ENCODE peak calls at places on chromosomes 6 and 20, in seven cellular contexts. P, E, G, Y, U, X and B are unnamed samples.

GRCh38 chr6:105550961-105551625 is 148.2 kb upstream of the PREP start:
- DNase-seq in P (no peak), E (no peak), G (no peak), Y (no peak), U (no peak), X (no peak), B (peak)

GRCh38 chr6:34094474-34095135 is 51.3 kb downstream of the GRM4 start:
- DNase-seq in P (no peak), E (no peak), G (no peak), Y (no peak), U (no peak), X (no peak), B (no peak)

GRCh38 chr20:51216850-51217249 is 193.9 kb upstream of the KCNG1 start:
- DNase-seq in P (no peak), E (no peak), G (no peak), Y (no peak), U (no peak), X (no peak), B (no peak)

GRCh38 chr6:157770946-157771345 is 52.1 kb upstream of the SNX9 start:
- DNase-seq in P (no peak), E (no peak), G (no peak), Y (no peak), U (no peak), X (no peak), B (peak)

GRCh38 chr6:125781307-125781868 is 9.4 kb upstream of the NCOA7 start:
- DNase-seq in P (no peak), E (peak), G (no peak), Y (peak), U (no peak), X (no peak), B (peak)

GRCh38 chr20:62795023-62795761 is 1.1 kb upstream of the MRGBP start:
- DNase-seq in P (peak), E (peak), G (no peak), Y (peak), U (peak), X (peak), B (peak)

GRCh38 chr6:101392561-101393230 is 812 bp upstream of the GRIK2 start:
- DNase-seq in P (no peak), E (no peak), G (no peak), Y (peak), U (no peak), X (peak), B (no peak)

GRCh38 chr20:6812530-6812929 is 45.0 kb downstream of the BMP2 start:
- DNase-seq in P (no peak), E (no peak), G (no peak), Y (no peak), U (no peak), X (no peak), B (no peak)

GRCh38 chr6:91181416-91181815 is 594.5 kb upstream of the MAP3K7 start:
- DNase-seq in P (no peak), E (no peak), G (no peak), Y (no peak), U (no peak), X (no peak), B (no peak)

GRCh38 chr20:52118233-52118632 is 73.3 kb downstream of the ZFP64 start:
- DNase-seq in P (no peak), E (no peak), G (no peak), Y (no peak), U (no peak), X (no peak), B (no peak)

GRCh38 chr6:37741757-37742400 is 44.2 kb upstream of the MDGA1 start:
- DNase-seq in P (peak), E (peak), G (no peak), Y (peak), U (peak), X (peak), B (no peak)

GRCh38 chr6:115629415-115629814 is 431.3 kb downstream of the FRK start:
- DNase-seq in P (no peak), E (no peak), G (no peak), Y (no peak), U (no peak), X (no peak), B (no peak)

GRCh38 chr6:118980063-118980462 is 45.1 kb upstream of the MCM9 start:
- DNase-seq in P (no peak), E (peak), G (no peak), Y (no peak), U (peak), X (no peak), B (peak)

GRCh38 chr6:142942805-142943227 is 2.2 kb downstream of the HIVEP2 start:
- DNase-seq in P (peak), E (peak), G (no peak), Y (peak), U (peak), X (no peak), B (peak)

GRCh38 chr6:157684620-157685299 is 138.3 kb upstream of the SNX9 start:
- DNase-seq in P (no peak), E (no peak), G (no peak), Y (no peak), U (no peak), X (no peak), B (no peak)

GRCh38 chr20:38222231-38222922 is 38.2 kb downstream of the KIAA1755 start:
- DNase-seq in P (peak), E (peak), G (no peak), Y (peak), U (peak), X (peak), B (peak)

GRCh38 chr6:15493437-15494168 is 169.2 kb downstream of the DTNBP1 start:
- DNase-seq in P (no peak), E (no peak), G (no peak), Y (no peak), U (no peak), X (no peak), B (peak)

GRCh38 chr20:10524034-10524476 is 89.0 kb downstream of the SLX4IP start:
- DNase-seq in P (no peak), E (no peak), G (no peak), Y (no peak), U (no peak), X (peak), B (peak)

GRCh38 chr6:138162104-138162946 is 586 bp downstream of the ARFGEF3 start:
- DNase-seq in P (no peak), E (peak), G (no peak), Y (peak), U (no peak), X (peak), B (no peak)

GRCh38 chr6:138161434-138162103 is at the start of gene ARFGEF3:
- DNase-seq in P (peak), E (peak), G (no peak), Y (peak), U (peak), X (peak), B (peak)

GRCh38 chr6:138160329-138161117 is 1.2 kb upstream of the ARFGEF3 start:
- DNase-seq in P (no peak), E (no peak), G (no peak), Y (no peak), U (no peak), X (no peak), B (no peak)

GRCh38 chr6:138159246-138159645 is 2.5 kb upstream of the ARFGEF3 start:
- DNase-seq in P (no peak), E (no peak), G (no peak), Y (no peak), U (no peak), X (no peak), B (no peak)

DNA sequence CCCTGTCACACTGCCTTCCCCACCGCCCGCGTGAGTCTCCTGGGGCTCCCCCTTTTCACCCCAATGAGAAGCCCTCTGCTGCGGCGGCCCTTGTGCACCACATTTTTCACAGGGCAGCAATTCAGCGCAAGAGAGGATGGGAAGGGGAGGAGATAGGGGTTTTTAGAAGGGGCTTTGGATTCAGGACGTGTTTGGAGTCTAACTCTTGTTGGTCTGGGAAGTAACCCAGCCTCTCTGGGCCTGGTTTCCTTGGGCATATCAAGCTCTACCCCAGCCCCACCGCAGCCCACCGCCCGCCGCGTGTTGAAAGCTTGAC is 663 bp upstream of the ARFGEF3 start:
- DNase-seq in P (no peak), E (no peak), G (no peak), Y (no peak), U (no peak), X (no peak), B (no peak)
- TF ChIP-seq USF2 in P (no peak), E (no peak), G (no peak), Y (no peak), U (no peak), X (no peak), B (no peak)

GRCh38 chr6:141415896-141416295 is 716.8 kb upstream of the GJE1 start:
- DNase-seq in P (no peak), E (no peak), G (no peak), Y (no peak), U (no peak), X (no peak), B (peak)
- TF ChIP-seq USF2 in P (no peak), E (no peak), G (no peak), Y (no peak), U (no peak), X (no peak), B (no peak)

GRCh38 chr6:147043994-147044477 is 160.2 kb upstream of the STXBP5 start:
- DNase-seq in P (no peak), E (peak), G (no peak), Y (no peak), U (no peak), X (no peak), B (peak)
- TF ChIP-seq USF2 in P (no peak), E (no peak), G (no peak), Y (no peak), U (peak), X (no peak), B (no peak)

GRCh38 chr6:84052204-84052882 is 18.8 kb downstream of the MRAP2 start:
- DNase-seq in P (peak), E (no peak), G (peak), Y (peak), U (peak), X (peak), B (peak)
- TF ChIP-seq USF2 in P (no peak), E (no peak), G (no peak), Y (no peak), U (no peak), X (no peak), B (no peak)

DNA sequence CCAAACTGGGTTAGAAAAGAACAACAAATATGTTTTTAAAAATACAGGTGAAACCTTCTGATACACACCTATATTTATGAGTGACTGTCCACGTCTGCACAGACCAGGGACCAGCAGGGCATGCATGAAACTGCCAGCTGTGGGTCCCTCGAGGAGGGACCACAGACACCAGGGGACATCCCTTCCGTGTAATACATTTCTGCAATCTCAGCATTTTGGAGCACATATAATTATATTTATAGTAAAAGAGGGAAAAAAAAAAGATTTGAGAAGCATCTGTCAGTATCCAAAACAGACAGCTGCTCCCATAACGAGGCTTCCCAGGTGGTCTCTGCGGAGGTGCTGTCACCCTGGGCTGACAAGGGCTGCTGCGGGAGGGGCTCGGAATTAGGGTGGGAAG is 40.2 kb downstream of the PMEPA1 start:
- DNase-seq in P (no peak), E (no peak), G (no peak), Y (no peak), U (no peak), X (no peak), B (no peak)
- TF ChIP-seq USF2 in P (no peak), E (no peak), G (no peak), Y (no peak), U (no peak), X (no peak), B (no peak)

GRCh38 chr20:36813784-36814136 is 40.2 kb upstream of the DSN1 start:
- DNase-seq in P (no peak), E (no peak), G (no peak), Y (no peak), U (no peak), X (no peak), B (no peak)
- TF ChIP-seq USF2 in P (no peak), E (no peak), G (no peak), Y (no peak), U (no peak), X (no peak), B (no peak)

DNA sequence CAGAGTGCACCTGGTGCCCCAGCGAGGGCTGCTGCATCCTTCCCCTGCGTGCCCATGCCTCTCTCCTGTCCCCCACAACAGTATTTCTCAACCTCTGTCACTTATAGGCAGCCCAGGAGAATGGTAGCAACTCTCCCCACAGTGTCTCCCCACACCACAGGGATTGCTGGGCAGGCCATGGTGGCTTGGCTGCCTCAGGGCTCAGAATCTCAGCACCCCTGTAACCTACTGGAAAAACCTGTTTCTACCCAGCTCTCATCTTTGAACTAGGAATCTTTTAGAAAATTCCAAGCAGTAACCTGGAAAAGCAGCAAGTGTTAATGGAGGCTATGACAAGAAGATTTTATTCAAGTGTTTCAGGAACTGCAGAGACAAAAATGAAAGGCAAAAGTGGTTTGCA is 38.0 kb downstream of the CD164 start:
- DNase-seq in P (no peak), E (no peak), G (no peak), Y (no peak), U (no peak), X (no peak), B (no peak)
- TF ChIP-seq USF2 in P (no peak), E (no peak), G (no peak), Y (no peak), U (no peak), X (no peak), B (no peak)